ENCODE peak calls at places on chromosomes 2 and 18, in nine cellular contexts. One of them, this sample, is unnamed.

GRCh38 chr2:113084249-113085000 is 16.7 kb downstream of the IL1F10 start:
- DNase-seq in NCI-H2081: no peak
- DNase-seq in NCI-H1105: no peak
- DNase-seq in astrocyte of the spinal cord: peak; percentile 14
- DNase-seq in GM06990: no peak
- DNase-seq in activated CD4-positive, alpha-beta T cell treated with anti-CD3 and anti-CD28 coated beads for 48 hours: no peak
- DNase-seq in cerebellum: no peak
- DNase-seq in anterior cingulate cortex: no peak
- DNase-seq in stimulated activated CD8-positive, alpha-beta memory T cell treated with anti-CD3 and anti-CD28 coated beads, Interleukin-15, amount 100 ng/mL, for 4 hours: no peak
- DNase-seq in this sample: no peak

GRCh38 chr2:47640356-47640755 is 142.6 kb upstream of the MSH6 start:
- DNase-seq in astrocyte of the spinal cord: no peak
- DNase-seq in GM06990: no peak
- DNase-seq in NCI-H1105: no peak
- DNase-seq in cerebellum: no peak
- DNase-seq in stimulated activated CD8-positive, alpha-beta memory T cell treated with anti-CD3 and anti-CD28 coated beads, Interleukin-15, amount 100 ng/mL, for 4 hours: no peak
- DNase-seq in activated CD4-positive, alpha-beta T cell treated with anti-CD3 and anti-CD28 coated beads for 48 hours: no peak
- DNase-seq in NCI-H2081: no peak
- DNase-seq in anterior cingulate cortex: no peak
- DNase-seq in this sample: no peak

GRCh38 chr2:8234253-8234652 is 447.6 kb upstream of the ID2 start:
- DNase-seq in activated CD4-positive, alpha-beta T cell treated with anti-CD3 and anti-CD28 coated beads for 48 hours: no peak
- DNase-seq in stimulated activated CD8-positive, alpha-beta memory T cell treated with anti-CD3 and anti-CD28 coated beads, Interleukin-15, amount 100 ng/mL, for 4 hours: no peak
- DNase-seq in GM06990: no peak
- DNase-seq in astrocyte of the spinal cord: no peak
- DNase-seq in cerebellum: no peak
- DNase-seq in NCI-H2081: peak; percentile 18
- DNase-seq in NCI-H1105: peak; percentile 7
- DNase-seq in anterior cingulate cortex: no peak
- DNase-seq in this sample: no peak

GRCh38 chr2:231640646-231641111 is 48.0 kb downstream of the TEX44 start:
- DNase-seq in GM06990: no peak
- DNase-seq in cerebellum: no peak
- DNase-seq in anterior cingulate cortex: peak; percentile 72
- DNase-seq in NCI-H2081: no peak
- DNase-seq in NCI-H1105: no peak
- DNase-seq in activated CD4-positive, alpha-beta T cell treated with anti-CD3 and anti-CD28 coated beads for 48 hours: no peak
- DNase-seq in astrocyte of the spinal cord: peak; percentile 32
- DNase-seq in stimulated activated CD8-positive, alpha-beta memory T cell treated with anti-CD3 and anti-CD28 coated beads, Interleukin-15, amount 100 ng/mL, for 4 hours: no peak
- DNase-seq in this sample: no peak

GRCh38 chr18:40832362-40832761 is 1122.7 kb upstream of the PIK3C3 start:
- DNase-seq in astrocyte of the spinal cord: peak; percentile 31
- DNase-seq in GM06990: no peak
- DNase-seq in activated CD4-positive, alpha-beta T cell treated with anti-CD3 and anti-CD28 coated beads for 48 hours: no peak
- DNase-seq in NCI-H2081: no peak
- DNase-seq in stimulated activated CD8-positive, alpha-beta memory T cell treated with anti-CD3 and anti-CD28 coated beads, Interleukin-15, amount 100 ng/mL, for 4 hours: no peak
- DNase-seq in cerebellum: no peak
- DNase-seq in anterior cingulate cortex: no peak
- DNase-seq in NCI-H1105: no peak
- DNase-seq in this sample: no peak

GRCh38 chr2:20781656-20782265 is 41.1 kb downstream of the LDAH start:
- DNase-seq in GM06990: no peak
- DNase-seq in anterior cingulate cortex: no peak
- DNase-seq in astrocyte of the spinal cord: peak; percentile 8
- DNase-seq in activated CD4-positive, alpha-beta T cell treated with anti-CD3 and anti-CD28 coated beads for 48 hours: peak; percentile 24
- DNase-seq in NCI-H2081: peak; percentile 41
- DNase-seq in cerebellum: peak; percentile 20
- DNase-seq in stimulated activated CD8-positive, alpha-beta memory T cell treated with anti-CD3 and anti-CD28 coated beads, Interleukin-15, amount 100 ng/mL, for 4 hours: no peak
- DNase-seq in NCI-H1105: peak; percentile 11
- DNase-seq in this sample: no peak

GRCh38 chr2:1736997-1737480 is 7.3 kb downstream of the PXDN start:
- DNase-seq in GM06990: no peak
- DNase-seq in NCI-H2081: no peak
- DNase-seq in cerebellum: no peak
- DNase-seq in activated CD4-positive, alpha-beta T cell treated with anti-CD3 and anti-CD28 coated beads for 48 hours: no peak
- DNase-seq in NCI-H1105: no peak
- DNase-seq in anterior cingulate cortex: no peak
- DNase-seq in stimulated activated CD8-positive, alpha-beta memory T cell treated with anti-CD3 and anti-CD28 coated beads, Interleukin-15, amount 100 ng/mL, for 4 hours: no peak
- DNase-seq in astrocyte of the spinal cord: peak; percentile 88
- DNase-seq in this sample: peak; percentile 76

GRCh38 chr18:57004366-57005121 is 142.3 kb upstream of the BOD1L2 start:
- DNase-seq in astrocyte of the spinal cord: peak; percentile 67
- DNase-seq in activated CD4-positive, alpha-beta T cell treated with anti-CD3 and anti-CD28 coated beads for 48 hours: no peak
- DNase-seq in cerebellum: no peak
- DNase-seq in NCI-H1105: no peak
- DNase-seq in stimulated activated CD8-positive, alpha-beta memory T cell treated with anti-CD3 and anti-CD28 coated beads, Interleukin-15, amount 100 ng/mL, for 4 hours: no peak
- DNase-seq in GM06990: peak; percentile 68
- DNase-seq in NCI-H2081: no peak
- DNase-seq in anterior cingulate cortex: no peak
- DNase-seq in this sample: peak; percentile 3

GRCh38 chr18:49031511-49032188 is 80.9 kb upstream of the SMAD7 start:
- DNase-seq in NCI-H2081: no peak
- DNase-seq in GM06990: no peak
- DNase-seq in astrocyte of the spinal cord: no peak
- DNase-seq in NCI-H1105: no peak
- DNase-seq in anterior cingulate cortex: no peak
- DNase-seq in activated CD4-positive, alpha-beta T cell treated with anti-CD3 and anti-CD28 coated beads for 48 hours: peak; percentile 42
- DNase-seq in stimulated activated CD8-positive, alpha-beta memory T cell treated with anti-CD3 and anti-CD28 coated beads, Interleukin-15, amount 100 ng/mL, for 4 hours: peak; percentile 26
- DNase-seq in cerebellum: no peak
- DNase-seq in this sample: no peak

GRCh38 chr18:58843662-58844035 is 21.0 kb upstream of the ZNF532 start:
- DNase-seq in NCI-H2081: peak; percentile 33
- DNase-seq in NCI-H1105: no peak
- DNase-seq in anterior cingulate cortex: no peak
- DNase-seq in activated CD4-positive, alpha-beta T cell treated with anti-CD3 and anti-CD28 coated beads for 48 hours: no peak
- DNase-seq in GM06990: peak; percentile 22
- DNase-seq in stimulated activated CD8-positive, alpha-beta memory T cell treated with anti-CD3 and anti-CD28 coated beads, Interleukin-15, amount 100 ng/mL, for 4 hours: no peak
- DNase-seq in cerebellum: no peak
- DNase-seq in astrocyte of the spinal cord: no peak
- DNase-seq in this sample: no peak

GRCh38 chr2:62740221-62740620 is 34.7 kb downstream of the EHBP1 start:
- DNase-seq in NCI-H1105: no peak
- DNase-seq in stimulated activated CD8-positive, alpha-beta memory T cell treated with anti-CD3 and anti-CD28 coated beads, Interleukin-15, amount 100 ng/mL, for 4 hours: no peak
- DNase-seq in activated CD4-positive, alpha-beta T cell treated with anti-CD3 and anti-CD28 coated beads for 48 hours: no peak
- DNase-seq in cerebellum: no peak
- DNase-seq in NCI-H2081: no peak
- DNase-seq in anterior cingulate cortex: no peak
- DNase-seq in GM06990: no peak
- DNase-seq in astrocyte of the spinal cord: no peak
- DNase-seq in this sample: no peak

GRCh38 chr2:233706720-233707119 is 6.0 kb upstream of the UGT1A5 start:
- DNase-seq in astrocyte of the spinal cord: peak; percentile 29
- DNase-seq in activated CD4-positive, alpha-beta T cell treated with anti-CD3 and anti-CD28 coated beads for 48 hours: no peak
- DNase-seq in NCI-H2081: no peak
- DNase-seq in GM06990: no peak
- DNase-seq in anterior cingulate cortex: no peak
- DNase-seq in cerebellum: no peak
- DNase-seq in NCI-H1105: no peak
- DNase-seq in stimulated activated CD8-positive, alpha-beta memory T cell treated with anti-CD3 and anti-CD28 coated beads, Interleukin-15, amount 100 ng/mL, for 4 hours: no peak
- DNase-seq in this sample: no peak

GRCh38 chr2:3666613-3666975 is 8.6 kb downstream of the ALLC start:
- DNase-seq in NCI-H1105: no peak
- DNase-seq in stimulated activated CD8-positive, alpha-beta memory T cell treated with anti-CD3 and anti-CD28 coated beads, Interleukin-15, amount 100 ng/mL, for 4 hours: no peak
- DNase-seq in NCI-H2081: no peak
- DNase-seq in GM06990: no peak
- DNase-seq in activated CD4-positive, alpha-beta T cell treated with anti-CD3 and anti-CD28 coated beads for 48 hours: no peak
- DNase-seq in cerebellum: no peak
- DNase-seq in anterior cingulate cortex: no peak
- DNase-seq in astrocyte of the spinal cord: no peak
- DNase-seq in this sample: no peak

GRCh38 chr2:184765048-184765881 is 166.9 kb downstream of the ZNF804A start:
- DNase-seq in NCI-H2081: no peak
- DNase-seq in stimulated activated CD8-positive, alpha-beta memory T cell treated with anti-CD3 and anti-CD28 coated beads, Interleukin-15, amount 100 ng/mL, for 4 hours: no peak
- DNase-seq in anterior cingulate cortex: no peak
- DNase-seq in astrocyte of the spinal cord: peak; percentile 12
- DNase-seq in GM06990: peak; percentile 20
- DNase-seq in cerebellum: no peak
- DNase-seq in activated CD4-positive, alpha-beta T cell treated with anti-CD3 and anti-CD28 coated beads for 48 hours: no peak
- DNase-seq in NCI-H1105: no peak
- DNase-seq in this sample: no peak

GRCh38 chr2:36366491-36367120 is 11.0 kb downstream of the CRIM1 start:
- DNase-seq in GM06990: no peak
- DNase-seq in cerebellum: no peak
- DNase-seq in anterior cingulate cortex: no peak
- DNase-seq in activated CD4-positive, alpha-beta T cell treated with anti-CD3 and anti-CD28 coated beads for 48 hours: no peak
- DNase-seq in NCI-H1105: no peak
- DNase-seq in NCI-H2081: no peak
- DNase-seq in astrocyte of the spinal cord: peak; percentile 54
- DNase-seq in stimulated activated CD8-positive, alpha-beta memory T cell treated with anti-CD3 and anti-CD28 coated beads, Interleukin-15, amount 100 ng/mL, for 4 hours: no peak
- DNase-seq in this sample: no peak

GRCh38 chr2:674319-674985 is 2.8 kb downstream of the TMEM18 start:
- DNase-seq in NCI-H1105: no peak
- DNase-seq in NCI-H2081: no peak
- DNase-seq in GM06990: no peak
- DNase-seq in astrocyte of the spinal cord: no peak
- DNase-seq in stimulated activated CD8-positive, alpha-beta memory T cell treated with anti-CD3 and anti-CD28 coated beads, Interleukin-15, amount 100 ng/mL, for 4 hours: no peak
- DNase-seq in activated CD4-positive, alpha-beta T cell treated with anti-CD3 and anti-CD28 coated beads for 48 hours: no peak
- DNase-seq in cerebellum: no peak
- DNase-seq in anterior cingulate cortex: no peak
- DNase-seq in this sample: no peak

GRCh38 chr2:190467575-190468083 is 59.5 kb downstream of the MFSD6 start:
- DNase-seq in activated CD4-positive, alpha-beta T cell treated with anti-CD3 and anti-CD28 coated beads for 48 hours: no peak
- DNase-seq in NCI-H1105: peak; percentile 9
- DNase-seq in cerebellum: no peak
- DNase-seq in astrocyte of the spinal cord: peak; percentile 61
- DNase-seq in GM06990: no peak
- DNase-seq in NCI-H2081: peak; percentile 77
- DNase-seq in stimulated activated CD8-positive, alpha-beta memory T cell treated with anti-CD3 and anti-CD28 coated beads, Interleukin-15, amount 100 ng/mL, for 4 hours: no peak
- DNase-seq in anterior cingulate cortex: peak; percentile 40
- DNase-seq in this sample: no peak

GRCh38 chr18:30234755-30235154 is 807.8 kb downstream of the DSC3 start:
- DNase-seq in stimulated activated CD8-positive, alpha-beta memory T cell treated with anti-CD3 and anti-CD28 coated beads, Interleukin-15, amount 100 ng/mL, for 4 hours: no peak
- DNase-seq in GM06990: no peak
- DNase-seq in NCI-H1105: no peak
- DNase-seq in cerebellum: no peak
- DNase-seq in activated CD4-positive, alpha-beta T cell treated with anti-CD3 and anti-CD28 coated beads for 48 hours: no peak
- DNase-seq in astrocyte of the spinal cord: no peak
- DNase-seq in anterior cingulate cortex: no peak
- DNase-seq in NCI-H2081: no peak
- DNase-seq in this sample: no peak

GRCh38 chr18:37006742-37007141 is 177.8 kb downstream of the KIAA1328 start:
- DNase-seq in cerebellum: no peak
- DNase-seq in NCI-H1105: no peak
- DNase-seq in GM06990: peak; percentile 47
- DNase-seq in astrocyte of the spinal cord: no peak
- DNase-seq in stimulated activated CD8-positive, alpha-beta memory T cell treated with anti-CD3 and anti-CD28 coated beads, Interleukin-15, amount 100 ng/mL, for 4 hours: no peak
- DNase-seq in anterior cingulate cortex: no peak
- DNase-seq in NCI-H2081: no peak
- DNase-seq in activated CD4-positive, alpha-beta T cell treated with anti-CD3 and anti-CD28 coated beads for 48 hours: no peak
- DNase-seq in this sample: no peak

GRCh38 chr2:88016948-88017779 is 817 bp upstream of the RNU2-63P start:
- DNase-seq in astrocyte of the spinal cord: no peak
- DNase-seq in anterior cingulate cortex: peak; percentile 60
- DNase-seq in GM06990: peak; percentile 81
- DNase-seq in activated CD4-positive, alpha-beta T cell treated with anti-CD3 and anti-CD28 coated beads for 48 hours: no peak
- DNase-seq in NCI-H1105: peak; percentile 54
- DNase-seq in stimulated activated CD8-positive, alpha-beta memory T cell treated with anti-CD3 and anti-CD28 coated beads, Interleukin-15, amount 100 ng/mL, for 4 hours: no peak
- DNase-seq in NCI-H2081: peak; percentile 77
- DNase-seq in cerebellum: peak; percentile 74
- DNase-seq in this sample: no peak

GRCh38 chr2:43139996-43140621 is 86.3 kb downstream of the ZFP36L2 start:
- DNase-seq in NCI-H2081: no peak
- DNase-seq in NCI-H1105: no peak
- DNase-seq in GM06990: no peak
- DNase-seq in stimulated activated CD8-positive, alpha-beta memory T cell treated with anti-CD3 and anti-CD28 coated beads, Interleukin-15, amount 100 ng/mL, for 4 hours: no peak
- DNase-seq in activated CD4-positive, alpha-beta T cell treated with anti-CD3 and anti-CD28 coated beads for 48 hours: no peak
- DNase-seq in astrocyte of the spinal cord: peak; percentile 63
- DNase-seq in cerebellum: no peak
- DNase-seq in anterior cingulate cortex: no peak
- DNase-seq in this sample: no peak

GRCh38 chr2:231384970-231385369 is 10.5 kb upstream of the B3GNT7 start:
- DNase-seq in cerebellum: no peak
- DNase-seq in stimulated activated CD8-positive, alpha-beta memory T cell treated with anti-CD3 and anti-CD28 coated beads, Interleukin-15, amount 100 ng/mL, for 4 hours: no peak
- DNase-seq in GM06990: no peak
- DNase-seq in NCI-H1105: no peak
- DNase-seq in activated CD4-positive, alpha-beta T cell treated with anti-CD3 and anti-CD28 coated beads for 48 hours: no peak
- DNase-seq in astrocyte of the spinal cord: no peak
- DNase-seq in anterior cingulate cortex: no peak
- DNase-seq in NCI-H2081: no peak
- DNase-seq in this sample: no peak

GRCh38 chr2:33395660-33396249 is 80.7 kb upstream of the RASGRP3 start:
- DNase-seq in NCI-H2081: no peak
- DNase-seq in activated CD4-positive, alpha-beta T cell treated with anti-CD3 and anti-CD28 coated beads for 48 hours: peak; percentile 72
- DNase-seq in NCI-H1105: no peak
- DNase-seq in cerebellum: no peak
- DNase-seq in GM06990: no peak
- DNase-seq in anterior cingulate cortex: no peak
- DNase-seq in stimulated activated CD8-positive, alpha-beta memory T cell treated with anti-CD3 and anti-CD28 coated beads, Interleukin-15, amount 100 ng/mL, for 4 hours: peak; percentile 5
- DNase-seq in astrocyte of the spinal cord: peak; percentile 62
- DNase-seq in this sample: no peak

GRCh38 chr18:63309422-63309821 is 10.1 kb downstream of the BCL2 start:
- DNase-seq in astrocyte of the spinal cord: no peak
- DNase-seq in NCI-H2081: no peak
- DNase-seq in cerebellum: no peak
- DNase-seq in GM06990: no peak
- DNase-seq in activated CD4-positive, alpha-beta T cell treated with anti-CD3 and anti-CD28 coated beads for 48 hours: peak; percentile 51
- DNase-seq in stimulated activated CD8-positive, alpha-beta memory T cell treated with anti-CD3 and anti-CD28 coated beads, Interleukin-15, amount 100 ng/mL, for 4 hours: no peak
- DNase-seq in anterior cingulate cortex: no peak
- DNase-seq in NCI-H1105: no peak
- DNase-seq in this sample: no peak

GRCh38 chr18:25651553-25651952 is 299.6 kb upstream of the ZNF521 start:
- DNase-seq in stimulated activated CD8-positive, alpha-beta memory T cell treated with anti-CD3 and anti-CD28 coated beads, Interleukin-15, amount 100 ng/mL, for 4 hours: no peak
- DNase-seq in activated CD4-positive, alpha-beta T cell treated with anti-CD3 and anti-CD28 coated beads for 48 hours: no peak
- DNase-seq in GM06990: no peak
- DNase-seq in cerebellum: no peak
- DNase-seq in NCI-H2081: no peak
- DNase-seq in astrocyte of the spinal cord: no peak
- DNase-seq in NCI-H1105: no peak
- DNase-seq in anterior cingulate cortex: no peak
- DNase-seq in this sample: no peak

GRCh38 chr2:187302619-187303018 is 145.4 kb downstream of the CALCRL start:
- DNase-seq in astrocyte of the spinal cord: peak; percentile 72
- DNase-seq in GM06990: no peak
- DNase-seq in NCI-H1105: no peak
- DNase-seq in anterior cingulate cortex: no peak
- DNase-seq in stimulated activated CD8-positive, alpha-beta memory T cell treated with anti-CD3 and anti-CD28 coated beads, Interleukin-15, amount 100 ng/mL, for 4 hours: no peak
- DNase-seq in cerebellum: no peak
- DNase-seq in NCI-H2081: no peak
- DNase-seq in activated CD4-positive, alpha-beta T cell treated with anti-CD3 and anti-CD28 coated beads for 48 hours: no peak
- DNase-seq in this sample: no peak

GRCh38 chr2:127096718-127097470 is 10.1 kb downstream of the BIN1 start:
- DNase-seq in stimulated activated CD8-positive, alpha-beta memory T cell treated with anti-CD3 and anti-CD28 coated beads, Interleukin-15, amount 100 ng/mL, for 4 hours: no peak
- DNase-seq in activated CD4-positive, alpha-beta T cell treated with anti-CD3 and anti-CD28 coated beads for 48 hours: no peak
- DNase-seq in anterior cingulate cortex: peak; percentile 29
- DNase-seq in GM06990: no peak
- DNase-seq in astrocyte of the spinal cord: no peak
- DNase-seq in cerebellum: no peak
- DNase-seq in NCI-H1105: no peak
- DNase-seq in NCI-H2081: no peak
- DNase-seq in this sample: no peak

GRCh38 chr2:119011910-119012209 is 69.9 kb downstream of the MARCO start:
- DNase-seq in astrocyte of the spinal cord: no peak
- DNase-seq in NCI-H2081: no peak
- DNase-seq in activated CD4-positive, alpha-beta T cell treated with anti-CD3 and anti-CD28 coated beads for 48 hours: no peak
- DNase-seq in anterior cingulate cortex: no peak
- DNase-seq in cerebellum: no peak
- DNase-seq in NCI-H1105: no peak
- DNase-seq in stimulated activated CD8-positive, alpha-beta memory T cell treated with anti-CD3 and anti-CD28 coated beads, Interleukin-15, amount 100 ng/mL, for 4 hours: no peak
- DNase-seq in GM06990: no peak
- DNase-seq in this sample: no peak

GRCh38 chr2:48483916-48484315 is 46.0 kb upstream of the STON1 start:
- DNase-seq in stimulated activated CD8-positive, alpha-beta memory T cell treated with anti-CD3 and anti-CD28 coated beads, Interleukin-15, amount 100 ng/mL, for 4 hours: no peak
- DNase-seq in anterior cingulate cortex: no peak
- DNase-seq in astrocyte of the spinal cord: peak; percentile 79
- DNase-seq in NCI-H2081: no peak
- DNase-seq in activated CD4-positive, alpha-beta T cell treated with anti-CD3 and anti-CD28 coated beads for 48 hours: no peak
- DNase-seq in cerebellum: no peak
- DNase-seq in GM06990: no peak
- DNase-seq in NCI-H1105: no peak
- DNase-seq in this sample: peak; percentile 67

GRCh38 chr2:199734651-199735050 is 116.3 kb downstream of the FTCDNL1 start:
- DNase-seq in activated CD4-positive, alpha-beta T cell treated with anti-CD3 and anti-CD28 coated beads for 48 hours: no peak
- DNase-seq in NCI-H1105: no peak
- DNase-seq in GM06990: no peak
- DNase-seq in NCI-H2081: no peak
- DNase-seq in cerebellum: no peak
- DNase-seq in stimulated activated CD8-positive, alpha-beta memory T cell treated with anti-CD3 and anti-CD28 coated beads, Interleukin-15, amount 100 ng/mL, for 4 hours: no peak
- DNase-seq in anterior cingulate cortex: no peak
- DNase-seq in astrocyte of the spinal cord: no peak
- DNase-seq in this sample: no peak

GRCh38 chr2:241256168-241256545 is 59.3 kb downstream of the HDLBP start:
- DNase-seq in GM06990: no peak
- DNase-seq in cerebellum: no peak
- DNase-seq in NCI-H1105: no peak
- DNase-seq in astrocyte of the spinal cord: no peak
- DNase-seq in NCI-H2081: no peak
- DNase-seq in activated CD4-positive, alpha-beta T cell treated with anti-CD3 and anti-CD28 coated beads for 48 hours: no peak
- DNase-seq in stimulated activated CD8-positive, alpha-beta memory T cell treated with anti-CD3 and anti-CD28 coated beads, Interleukin-15, amount 100 ng/mL, for 4 hours: no peak
- DNase-seq in anterior cingulate cortex: no peak
- DNase-seq in this sample: no peak